ENCODE peak calls at places on chromosome 22, in nine cellular contexts. N is AG09319; B is AG09309; X is nephron progenitor cell; K is adrenal gland; P is WERI-Rb-1; S is neural crest cell; Q is CD8-positive, alpha-beta T cell; R is HFFc6. H is an unnamed sample.

GRCh38 chr22:36469094-36469710 is 12.2 kb downstream of the TXN2 start:
- DNase-seq in N (no peak), B (no peak), X (no peak), K (no peak), P (no peak), S (no peak), Q (no peak), R (no peak), H (no peak)

GRCh38 chr22:44724859-44725258 is 22.9 kb downstream of the PRR5 start:
- DNase-seq in N (no peak), B (no peak), X (no peak), K (no peak), P (no peak), S (no peak), Q (no peak), R (no peak), H (no peak)

GRCh38 chr22:28297504-28297903 is 378.4 kb upstream of the PITPNB start:
- DNase-seq in N (no peak), B (no peak), X (no peak), K (no peak), P (no peak), S (no peak), Q (no peak), R (no peak), H (no peak)

GRCh38 chr22:29050457-29050856 is 11.2 kb downstream of the C22orf31 start:
- DNase-seq in N (no peak), B (no peak), X (no peak), K (no peak), P (no peak), S (no peak), Q (no peak), R (no peak), H (no peak)

GRCh38 chr22:39496131-39496838 is 5.8 kb upstream of the MIEF1 start:
- DNase-seq in N (no peak), B (no peak), X (peak; percentile 76), K (peak; percentile 86), P (peak; percentile 86), S (peak; percentile 65), Q (peak; percentile 54), R (peak; percentile 44), H (peak; percentile 76)

GRCh38 chr22:37310075-37310606 is 27.8 kb downstream of the CYTH4 start:
- DNase-seq in N (no peak), B (no peak), X (no peak), K (no peak), P (no peak), S (no peak), Q (no peak), R (no peak), H (no peak)

GRCh38 chr22:44680481-44680894 is 21.5 kb upstream of the PRR5 start:
- DNase-seq in N (no peak), B (no peak), X (no peak), K (no peak), P (no peak), S (no peak), Q (no peak), R (no peak), H (no peak)

GRCh38 chr22:17846326-17846992 is 72.2 kb upstream of the BID start:
- DNase-seq in N (peak; percentile 24), B (no peak), X (no peak), K (peak; percentile 31), P (no peak), S (no peak), Q (no peak), R (no peak), H (no peak)

GRCh38 chr22:46007848-46008261 is 30.9 kb upstream of the WNT7B start:
- DNase-seq in N (peak; percentile 72), B (peak; percentile 81), X (no peak), K (peak; percentile 54), P (no peak), S (no peak), Q (no peak), R (peak; percentile 91), H (no peak)

GRCh38 chr22:46007003-46007847 is 30.3 kb upstream of the WNT7B start:
- DNase-seq in N (no peak), B (no peak), X (no peak), K (peak; percentile 81), P (no peak), S (no peak), Q (no peak), R (peak; percentile 69), H (no peak)

GRCh38 chr22:46004105-46004866 is 27.3 kb upstream of the WNT7B start:
- DNase-seq in N (no peak), B (no peak), X (no peak), K (no peak), P (no peak), S (no peak), Q (peak; percentile 40), R (no peak), H (no peak)

GRCh38 chr22:46008291-46008690 is 31.3 kb upstream of the WNT7B start:
- DNase-seq in N (no peak), B (no peak), X (no peak), K (no peak), P (no peak), S (no peak), Q (no peak), R (no peak), H (no peak)

GRCh38 chr22:46006379-46007002 is 29.5 kb upstream of the WNT7B start:
- DNase-seq in N (peak; percentile 83), B (no peak), X (peak; percentile 95), K (peak; percentile 95), P (peak; percentile 95), S (peak; percentile 90), Q (peak; percentile 90), R (peak; percentile 88), H (peak; percentile 89)
- TF ChIP-seq CTCF in N (peak; percentile 79), B (peak; percentile 89), X (peak; percentile 95), K (peak; percentile 97), P (peak; percentile 91), S (peak; percentile 97), Q (peak; percentile 94), R (peak; percentile 100), H (peak; percentile 98)

GRCh38 chr22:22106855-22107254 is 124.3 kb upstream of the TOP3B start:
- DNase-seq in N (no peak), B (no peak), X (no peak), K (no peak), P (no peak), S (no peak), Q (no peak), R (no peak), H (no peak)

GRCh38 chr22:22105364-22105763 is 122.8 kb upstream of the TOP3B start:
- DNase-seq in N (no peak), B (no peak), X (no peak), K (no peak), P (no peak), S (no peak), Q (no peak), R (no peak), H (no peak)

GRCh38 chr22:22099833-22100812 is 117.5 kb upstream of the TOP3B start:
- DNase-seq in N (no peak), B (no peak), X (no peak), K (no peak), P (peak; percentile 32), S (no peak), Q (no peak), R (no peak), H (no peak)

GRCh38 chr22:22099194-22099486 is 116.6 kb upstream of the TOP3B start:
- DNase-seq in N (no peak), B (no peak), X (no peak), K (no peak), P (no peak), S (no peak), Q (no peak), R (no peak), H (no peak)

DNA sequence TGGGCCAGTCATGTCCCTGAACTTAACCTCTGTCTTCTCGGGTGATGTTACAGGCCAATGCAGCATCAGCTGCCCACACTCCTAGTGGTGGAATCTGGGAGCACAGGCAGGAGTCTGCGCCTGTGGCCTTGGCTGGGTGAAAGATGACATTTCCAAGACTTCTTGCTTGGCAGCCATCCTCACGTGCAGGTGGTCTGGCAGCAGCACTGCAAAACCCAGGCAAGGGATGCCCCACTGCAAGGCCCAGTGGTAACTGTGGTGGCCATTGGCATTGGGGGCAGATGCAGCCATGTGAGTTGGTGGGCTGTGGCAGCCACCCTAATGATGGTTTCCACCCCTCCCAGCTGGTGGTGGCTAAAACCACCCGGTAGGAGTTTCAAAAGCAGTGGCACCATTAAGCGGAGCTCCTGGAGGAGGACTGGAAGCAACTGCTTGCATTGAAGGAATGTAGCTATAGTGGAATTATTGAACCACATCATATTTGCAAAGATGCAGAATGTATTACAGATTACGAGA is 120.5 kb upstream of the TOP3B start:
- DNase-seq in N (no peak), B (no peak), X (peak; percentile 46), K (no peak), P (peak; percentile 28), S (peak; percentile 34), Q (no peak), R (peak; percentile 9), H (peak; percentile 62)
- TF ChIP-seq CTCF in N (peak; percentile 27), B (peak; percentile 46), X (peak; percentile 53), K (peak; percentile 12), P (peak; percentile 78), S (peak; percentile 56), Q (no peak), R (peak; percentile 75), H (peak; percentile 81)

DNA sequence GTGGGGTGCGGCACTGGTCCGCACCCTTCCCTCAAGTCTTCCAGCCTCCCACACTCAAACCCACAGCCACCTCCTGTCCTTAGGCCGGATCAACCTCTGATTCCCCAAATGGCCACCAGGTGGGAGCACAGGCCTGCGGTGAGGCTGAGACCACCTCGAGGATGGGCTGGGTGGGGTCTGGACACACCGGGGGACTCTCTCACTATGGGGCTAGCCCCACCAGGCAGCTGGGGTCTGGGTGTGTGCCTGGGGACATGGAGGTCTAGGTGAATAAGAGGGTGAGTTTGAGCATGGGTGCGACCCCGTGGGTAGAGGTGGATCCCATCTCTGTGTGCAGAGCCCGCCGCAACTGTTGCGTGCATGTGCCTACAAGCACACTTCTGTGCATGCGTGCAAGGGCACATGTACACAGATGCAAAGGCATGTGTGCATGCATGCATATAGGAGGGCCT is 32.6 kb downstream of the MYO18B start:
- DNase-seq in N (no peak), B (no peak), X (peak; percentile 74), K (no peak), P (peak; percentile 65), S (peak; percentile 61), Q (no peak), R (no peak), H (peak; percentile 62)
- TF ChIP-seq CTCF in N (peak; percentile 36), B (peak; percentile 60), X (peak; percentile 75), K (no peak), P (peak; percentile 87), S (peak; percentile 69), Q (no peak), R (peak; percentile 80), H (peak; percentile 76)

DNA sequence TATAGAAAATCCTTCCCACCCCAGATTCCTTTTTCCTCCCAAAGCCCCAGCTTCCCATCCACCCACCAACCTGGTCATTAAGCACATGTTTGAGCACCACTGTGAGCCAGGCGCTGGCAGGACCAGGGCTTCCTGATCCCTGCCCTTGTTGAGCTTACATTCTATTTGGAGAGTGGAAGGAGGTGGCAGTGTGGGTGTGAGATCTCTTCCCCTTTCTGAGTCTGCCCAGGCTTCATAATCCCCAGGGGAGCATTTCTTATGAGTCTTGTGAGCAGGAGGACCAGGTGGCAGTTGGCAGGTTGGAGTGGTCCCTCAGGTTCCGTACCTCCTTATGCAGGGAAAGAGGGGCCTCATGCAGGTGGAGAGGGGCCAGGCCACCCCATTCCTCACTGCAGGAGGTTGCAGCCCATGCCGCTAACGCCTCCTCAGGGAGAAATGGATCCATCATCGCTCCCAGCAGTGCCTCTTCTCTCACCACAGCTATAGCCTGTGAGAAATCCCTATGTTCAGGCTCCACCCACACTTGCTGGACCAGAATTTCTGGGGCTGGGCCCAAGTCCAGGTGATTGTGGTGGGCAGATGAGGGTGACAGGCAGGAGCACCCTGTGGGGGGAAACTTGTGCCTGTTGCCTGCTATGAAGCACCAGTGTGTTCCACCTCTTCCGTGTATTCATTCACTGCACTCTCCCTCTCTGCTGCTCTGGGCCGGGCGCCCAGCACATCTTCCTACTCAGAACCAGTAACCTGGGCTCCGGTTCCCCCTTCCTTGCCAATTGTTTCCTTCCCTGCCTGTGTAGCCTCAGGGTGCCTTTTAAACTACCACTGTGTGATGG is 23.5 kb downstream of the UBE2L3 start:
- DNase-seq in N (no peak), B (no peak), X (no peak), K (no peak), P (no peak), S (no peak), Q (no peak), R (no peak), H (no peak)
- TF ChIP-seq CTCF in N (no peak), B (no peak), X (no peak), K (no peak), P (no peak), S (no peak), Q (no peak), R (no peak), H (no peak)

H was measured in endothelial cell.